ENCODE peak calls at places on chromosomes 3 and 15, in ten cellular contexts. U, T, V, L, Z, C, I, Y, G and B are unnamed samples.

GRCh38 chr3:127156651-127157050 is 36.3 kb upstream of the PRR23E start:
- DNase-seq in U (no peak), T (no peak), V (no peak), L (no peak), Z (no peak), C (no peak), I (no peak), Y (no peak), G (no peak), B (no peak)

GRCh38 chr3:69411331-69411730 is 25.4 kb upstream of the FRMD4B start:
- DNase-seq in U (no peak), T (no peak), V (no peak), L (no peak), Z (no peak), C (no peak), I (no peak), Y (no peak), G (peak; percentile 14), B (no peak)

GRCh38 chr15:27449041-27449440 is 478.1 kb downstream of the GABRG3 start:
- DNase-seq in U (no peak), T (peak; percentile 6), V (peak; percentile 9), L (no peak), Z (no peak), C (no peak), I (no peak), Y (no peak), G (no peak), B (no peak)

GRCh38 chr15:20353966-20354883 is 187.4 kb downstream of the GOLGA6L6 start:
- DNase-seq in U (no peak), T (no peak), V (no peak), L (no peak), Z (no peak), C (no peak), I (no peak), Y (no peak), G (no peak), B (no peak)

GRCh38 chr3:122563717-122564025 is 429 bp downstream of the PARP9 start:
- DNase-seq in U (peak; percentile 32), T (no peak), V (no peak), L (peak; percentile 13), Z (no peak), C (no peak), I (peak; percentile 30), Y (no peak), G (no peak), B (no peak)

GRCh38 chr15:41498657-41499056 is 5.0 kb downstream of the ITPKA start:
- DNase-seq in U (no peak), T (no peak), V (no peak), L (no peak), Z (no peak), C (no peak), I (no peak), Y (no peak), G (no peak), B (no peak)

GRCh38 chr15:78906310-78906608 is 33.6 kb downstream of the MORF4L1 start:
- DNase-seq in U (no peak), T (no peak), V (no peak), L (no peak), Z (no peak), C (no peak), I (no peak), Y (no peak), G (peak; percentile 90), B (no peak)

GRCh38 chr3:69082805-69083204 is 1.9 kb upstream of the ARL6IP5 start:
- DNase-seq in U (no peak), T (no peak), V (no peak), L (no peak), Z (no peak), C (no peak), I (peak; percentile 77), Y (no peak), G (peak; percentile 83), B (peak; percentile 70)

GRCh38 chr3:151901282-151901945 is 28.0 kb downstream of the SUCNR1 start:
- DNase-seq in U (no peak), T (no peak), V (no peak), L (no peak), Z (no peak), C (no peak), I (no peak), Y (no peak), G (peak; percentile 57), B (no peak)

GRCh38 chr15:71278989-71279756 is 163.9 kb downstream of the THSD4 start:
- DNase-seq in U (peak; percentile 58), T (no peak), V (no peak), L (no peak), Z (peak; percentile 31), C (no peak), I (no peak), Y (no peak), G (peak; percentile 97), B (peak; percentile 39)

GRCh38 chr3:69407908-69408307 is 22.0 kb upstream of the FRMD4B start:
- DNase-seq in U (no peak), T (no peak), V (no peak), L (no peak), Z (no peak), C (no peak), I (no peak), Y (no peak), G (no peak), B (no peak)

GRCh38 chr3:148223266-148223665 is 474.4 kb upstream of the AGTR1 start:
- DNase-seq in U (no peak), T (no peak), V (no peak), L (no peak), Z (no peak), C (no peak), I (no peak), Y (no peak), G (no peak), B (no peak)

GRCh38 chr15:31297221-31297879 is 29.3 kb upstream of the KLF13 start:
- DNase-seq in U (peak; percentile 20), T (no peak), V (no peak), L (no peak), Z (no peak), C (no peak), I (no peak), Y (no peak), G (no peak), B (no peak)

GRCh38 chr3:185335799-185336198 is 27.1 kb upstream of the MAP3K13 start:
- DNase-seq in U (no peak), T (no peak), V (no peak), L (no peak), Z (no peak), C (no peak), I (no peak), Y (no peak), G (peak; percentile 72), B (no peak)

GRCh38 chr3:39277893-39278615 is 1.8 kb downstream of the CX3CR1 start:
- DNase-seq in U (no peak), T (no peak), V (no peak), L (no peak), Z (no peak), C (no peak), I (no peak), Y (no peak), G (no peak), B (no peak)

GRCh38 chr3:72538070-72538745 is 310.0 kb downstream of the SHQ1 start:
- DNase-seq in U (no peak), T (no peak), V (no peak), L (no peak), Z (no peak), C (no peak), I (no peak), Y (no peak), G (no peak), B (no peak)

GRCh38 chr15:33852570-33852969 is 115.7 kb upstream of the CHRM5 start:
- DNase-seq in U (no peak), T (no peak), V (no peak), L (no peak), Z (no peak), C (no peak), I (no peak), Y (no peak), G (peak; percentile 78), B (no peak)

GRCh38 chr15:88849376-88850122 is 45.8 kb downstream of the HAPLN3 start:
- DNase-seq in U (no peak), T (no peak), V (no peak), L (no peak), Z (no peak), C (no peak), I (no peak), Y (no peak), G (no peak), B (no peak)

GRCh38 chr3:21647961-21648360 is 103.0 kb downstream of the ZNF385D start:
- DNase-seq in U (no peak), T (no peak), V (no peak), L (no peak), Z (no peak), C (no peak), I (no peak), Y (no peak), G (no peak), B (no peak)
- H3K4me1 ChIP-seq in U (peaks cover 18% of the 10 kb centered on the region), T (no peaks in the 10 kb centered on the region), V (peaks cover 3% of the 10 kb centered on the region), L (no peaks in the 10 kb centered on the region), Z (peaks cover 2% of the 10 kb centered on the region), C (no peaks in the 10 kb centered on the region), I (no peaks in the 10 kb centered on the region), Y (no peaks in the 10 kb centered on the region), G (no peaks in the 10 kb centered on the region), B (no peaks in the 10 kb centered on the region)

DNA sequence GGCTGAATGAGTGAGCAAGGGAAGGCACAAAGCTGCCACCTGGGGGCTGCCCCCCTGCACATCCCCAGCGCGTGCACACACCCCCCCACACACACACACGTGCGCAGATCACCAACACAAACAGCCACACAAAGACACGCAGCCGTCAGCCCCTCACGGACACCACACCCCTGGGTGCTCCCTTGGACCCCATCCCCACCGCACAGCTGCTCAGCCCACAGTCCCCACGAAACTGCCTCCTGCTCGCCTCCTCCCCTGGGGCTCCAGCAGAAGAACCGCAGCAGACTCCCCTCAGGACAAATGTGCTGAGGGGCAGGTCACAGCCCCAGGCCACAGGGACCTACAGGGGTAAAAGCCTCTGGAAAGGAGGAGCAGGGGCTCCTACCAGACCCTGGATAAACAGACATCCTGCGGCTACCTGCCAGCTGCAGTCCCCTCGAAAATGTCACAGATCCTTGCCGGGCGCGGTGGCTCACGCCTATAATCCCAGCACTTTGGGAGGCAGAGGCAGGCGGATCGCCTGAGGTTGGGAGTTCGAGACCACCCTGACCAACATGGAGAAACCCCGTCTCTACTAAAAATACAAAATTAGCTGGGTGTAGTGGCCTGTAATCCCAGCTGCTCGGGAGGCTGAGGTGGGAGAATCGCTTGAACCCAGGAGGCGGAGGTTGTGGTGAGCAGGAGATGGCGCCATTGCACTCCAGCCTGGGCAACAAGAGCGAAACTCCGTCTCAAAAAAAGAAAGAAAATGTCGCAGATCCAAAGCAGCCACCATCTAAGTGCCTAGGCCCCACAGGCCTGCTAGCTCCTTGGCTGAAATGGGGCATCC is 6.5 kb downstream of the TWF2 start:
- DNase-seq in U (no peak), T (peak; percentile 38), V (no peak), L (no peak), Z (no peak), C (no peak), I (no peak), Y (no peak), G (no peak), B (no peak)
- H3K27ac ChIP-seq in U (no peak overlapping the region), T (no peak overlapping the region), V (no peak overlapping the region), L (no peak overlapping the region), Z (no peak overlapping the region), C (no peak overlapping the region), I (no peak overlapping the region), Y (no peak overlapping the region), G (no peak overlapping the region), B (no peak overlapping the region)

GRCh38 chr3:188869628-188870027 is 302.1 kb upstream of the TPRG1 start:
- DNase-seq in U (no peak), T (no peak), V (no peak), L (no peak), Z (no peak), C (no peak), I (no peak), Y (no peak), G (peak; percentile 65), B (no peak)
- TF ChIP-seq CTCF in U (no peak), T (no peak), V (no peak), L (no peak), Z (no peak), C (no peak), I (no peak), Y (no peak), G (no peak), B (no peak)

GRCh38 chr15:85003593-85004312 is 22.1 kb downstream of the PDE8A start:
- DNase-seq in U (no peak), T (no peak), V (no peak), L (no peak), Z (no peak), C (no peak), I (no peak), Y (no peak), G (no peak), B (no peak)
- H3K4me1 ChIP-seq in U (peaks cover 63% of the 10 kb centered on the region), T (peaks cover 9% of the 10 kb centered on the region), V (peaks cover 5% of the 10 kb centered on the region), L (peaks cover 35% of the 10 kb centered on the region), Z (no peaks in the 10 kb centered on the region), C (peaks cover 26% of the 10 kb centered on the region), I (peaks cover 51% of the 10 kb centered on the region), Y (peaks cover 9% of the 10 kb centered on the region), G (peaks cover 19% of the 10 kb centered on the region), B (peaks cover 16% of the 10 kb centered on the region)